ENCODE peak calls at places on chromosomes 2 and 18, in eight cellular contexts. R, A, Q, W, S, D, J and G are unnamed samples.

GRCh38 chr2:238582159-238582558 is 155.4 kb downstream of the ASB1 start:
- DNase-seq in R (no peak), A (no peak), Q (peak), W (peak), S (no peak), D (peak), J (no peak), G (no peak)

GRCh38 chr2:224561234-224562005 is 23.7 kb downstream of the CUL3 start:
- DNase-seq in R (no peak), A (no peak), Q (no peak), W (peak), S (no peak), D (no peak), J (no peak), G (peak)

GRCh38 chr2:64337314-64337713 is 116.6 kb upstream of the LGALSL start:
- DNase-seq in R (no peak), A (no peak), Q (no peak), W (no peak), S (no peak), D (no peak), J (no peak), G (no peak)

GRCh38 chr2:61469424-61470121 is 1.3 kb downstream of the USP34 start:
- DNase-seq in R (no peak), A (no peak), Q (peak), W (no peak), S (no peak), D (peak), J (no peak), G (no peak)

GRCh38 chr2:200810252-200810650 is 1.5 kb upstream of the BZW1 start:
- DNase-seq in R (no peak), A (peak), Q (peak), W (peak), S (no peak), D (peak), J (no peak), G (no peak)

GRCh38 chr18:48542513-48543181 is 3.8 kb downstream of the CTIF start:
- DNase-seq in R (no peak), A (no peak), Q (no peak), W (no peak), S (no peak), D (no peak), J (no peak), G (no peak)

GRCh38 chr2:45009928-45010705 is 865 bp upstream of the SIX2 start:
- DNase-seq in R (no peak), A (peak), Q (peak), W (no peak), S (peak), D (peak), J (peak), G (no peak)

GRCh38 chr2:100881629-100882028 is 61.7 kb downstream of the NPAS2 start:
- DNase-seq in R (no peak), A (no peak), Q (no peak), W (no peak), S (no peak), D (no peak), J (no peak), G (no peak)

GRCh38 chr2:217270801-217271121 is 410.9 kb upstream of the TNP1 start:
- DNase-seq in R (no peak), A (no peak), Q (no peak), W (no peak), S (no peak), D (peak), J (no peak), G (no peak)

GRCh38 chr2:3608373-3609278 is 13.7 kb downstream of the COLEC11 start:
- DNase-seq in R (no peak), A (no peak), Q (no peak), W (no peak), S (peak), D (no peak), J (no peak), G (no peak)

GRCh38 chr2:44254023-44254422 is 21.3 kb upstream of the SLC3A1 start:
- DNase-seq in R (no peak), A (no peak), Q (no peak), W (no peak), S (no peak), D (no peak), J (no peak), G (no peak)

GRCh38 chr2:24515841-24516240 is 24.8 kb downstream of the NCOA1 start:
- DNase-seq in R (no peak), A (no peak), Q (no peak), W (no peak), S (no peak), D (no peak), J (no peak), G (no peak)

GRCh38 chr18:58624011-58624410 is 4.9 kb downstream of the ALPK2 start:
- DNase-seq in R (no peak), A (peak), Q (peak), W (no peak), S (no peak), D (no peak), J (no peak), G (no peak)

GRCh38 chr2:119809329-119810038 is 49.8 kb downstream of the PTPN4 start:
- DNase-seq in R (no peak), A (peak), Q (peak), W (peak), S (no peak), D (peak), J (no peak), G (no peak)

GRCh38 chr2:1891971-1892486 is 147.7 kb upstream of the PXDN start:
- DNase-seq in R (no peak), A (no peak), Q (peak), W (no peak), S (no peak), D (no peak), J (no peak), G (no peak)

GRCh38 chr2:156562136-156562535 is 126.0 kb downstream of the GPD2 start:
- DNase-seq in R (no peak), A (no peak), Q (no peak), W (no peak), S (no peak), D (no peak), J (no peak), G (no peak)

GRCh38 chr2:184596819-184597411 is 1.4 kb upstream of the ZNF804A start:
- DNase-seq in R (no peak), A (no peak), Q (peak), W (peak), S (no peak), D (peak), J (no peak), G (peak)

GRCh38 chr2:33033524-33034150 is 86.9 kb downstream of the LTBP1 start:
- DNase-seq in R (no peak), A (no peak), Q (peak), W (peak), S (no peak), D (peak), J (no peak), G (no peak)

GRCh38 chr18:62458868-62459716 is 63.7 kb upstream of the ZCCHC2 start:
- DNase-seq in R (no peak), A (peak), Q (no peak), W (no peak), S (no peak), D (no peak), J (peak), G (no peak)

GRCh38 chr18:62457830-62458229 is 65.0 kb upstream of the ZCCHC2 start:
- DNase-seq in R (no peak), A (no peak), Q (no peak), W (no peak), S (no peak), D (no peak), J (no peak), G (no peak)

GRCh38 chr18:62460851-62461300 is 61.9 kb upstream of the ZCCHC2 start:
- DNase-seq in R (no peak), A (peak), Q (no peak), W (no peak), S (no peak), D (peak), J (peak), G (no peak)

GRCh38 chr18:62455222-62455621 is 67.6 kb upstream of the ZCCHC2 start:
- DNase-seq in R (no peak), A (no peak), Q (no peak), W (no peak), S (no peak), D (no peak), J (no peak), G (no peak)

DNA sequence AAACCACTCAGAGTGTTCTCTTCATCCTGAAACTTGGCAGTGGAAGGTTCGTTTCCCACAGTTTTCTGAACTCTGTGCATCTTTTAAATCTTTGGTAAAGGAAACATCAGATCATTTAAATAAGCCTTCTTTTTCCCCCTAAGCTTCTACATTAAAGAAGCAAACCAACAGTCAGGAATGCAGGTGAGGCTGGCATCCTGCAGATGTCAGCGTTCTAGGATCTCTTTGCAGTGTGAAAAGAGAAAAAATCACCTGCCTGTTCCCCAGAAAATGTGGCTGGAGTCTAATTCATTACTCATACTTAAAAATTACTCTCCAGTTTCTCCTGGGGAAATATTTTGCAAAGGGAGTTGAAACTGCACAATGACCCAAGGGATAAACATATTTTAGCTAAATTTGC is 64.5 kb upstream of the ZCCHC2 start:
- DNase-seq in R (no peak), A (no peak), Q (no peak), W (no peak), S (no peak), D (no peak), J (no peak), G (no peak)
- TF ChIP-seq CTCF in R (no peak), A (no peak), Q (no peak), W (no peak), S (no peak), D (no peak), J (no peak), G (no peak)

DNA sequence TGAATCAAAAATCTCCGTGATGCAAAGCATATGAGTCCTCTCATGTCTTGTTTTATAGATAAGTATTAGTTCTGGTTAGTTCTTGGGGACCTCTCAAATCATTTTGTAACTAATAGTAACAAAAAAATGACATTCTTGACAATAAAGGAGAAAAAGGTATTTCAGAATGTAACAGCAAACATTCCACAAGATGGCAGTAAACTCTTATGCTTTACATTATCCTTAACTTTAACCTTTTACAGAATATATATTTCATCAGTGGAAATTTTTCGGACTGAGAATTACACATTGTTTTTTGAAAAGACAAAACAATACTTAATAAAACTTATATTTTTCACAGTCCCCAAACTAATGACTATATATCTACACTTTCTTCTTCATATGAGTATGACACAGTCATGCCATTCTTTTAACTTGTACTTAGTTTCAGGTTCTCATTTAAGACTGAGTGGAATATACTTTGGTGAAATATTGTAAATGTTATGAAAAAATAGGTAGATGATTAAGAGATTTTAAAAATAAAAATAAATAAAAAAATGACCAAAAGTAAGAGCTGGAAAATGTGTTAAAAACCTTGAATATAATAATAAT is 142.9 kb upstream of the NXPH2 start:
- DNase-seq in R (no peak), A (no peak), Q (peak), W (no peak), S (no peak), D (peak), J (no peak), G (no peak)
- TF ChIP-seq CTCF in R (peak), A (no peak), Q (peak), W (peak), S (no peak), D (peak), J (no peak), G (no peak)

DNA sequence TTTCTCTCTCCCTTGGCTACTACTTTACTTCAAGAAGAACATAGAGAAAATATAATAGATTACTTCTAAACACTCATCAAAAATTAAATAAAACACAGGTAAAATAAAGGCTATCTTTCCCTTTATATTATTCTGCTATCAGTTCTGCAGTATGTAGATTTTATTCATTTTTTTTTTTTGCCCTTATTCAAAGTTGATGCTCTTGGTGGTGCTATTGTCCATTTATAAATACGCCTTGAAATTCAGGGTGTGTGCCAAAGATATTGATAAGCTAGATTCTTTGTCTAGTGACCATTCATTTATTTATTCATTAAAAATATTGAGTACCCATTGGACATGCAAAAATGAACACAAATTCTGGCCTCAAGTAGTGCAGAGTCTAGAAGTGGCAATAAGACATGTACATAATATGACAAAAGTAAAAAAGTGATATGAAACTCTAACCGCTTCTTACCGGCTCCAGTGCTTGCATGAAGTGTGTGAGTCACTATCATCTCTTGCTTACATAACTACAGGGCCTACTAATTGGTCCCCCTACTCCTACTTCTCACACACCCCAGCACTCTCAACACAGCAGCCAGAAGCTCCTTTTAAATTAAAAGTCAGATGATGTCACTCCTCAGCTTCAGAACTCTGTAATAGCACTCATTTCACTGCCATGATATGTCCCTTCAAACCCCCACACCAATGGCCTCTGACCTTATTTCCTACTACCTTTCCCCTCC is 208.3 kb upstream of the FANCL start:
- DNase-seq in R (peak), A (no peak), Q (no peak), W (no peak), S (no peak), D (no peak), J (no peak), G (peak)
- TF ChIP-seq CTCF in R (no peak), A (no peak), Q (no peak), W (no peak), S (no peak), D (no peak), J (no peak), G (no peak)

DNA sequence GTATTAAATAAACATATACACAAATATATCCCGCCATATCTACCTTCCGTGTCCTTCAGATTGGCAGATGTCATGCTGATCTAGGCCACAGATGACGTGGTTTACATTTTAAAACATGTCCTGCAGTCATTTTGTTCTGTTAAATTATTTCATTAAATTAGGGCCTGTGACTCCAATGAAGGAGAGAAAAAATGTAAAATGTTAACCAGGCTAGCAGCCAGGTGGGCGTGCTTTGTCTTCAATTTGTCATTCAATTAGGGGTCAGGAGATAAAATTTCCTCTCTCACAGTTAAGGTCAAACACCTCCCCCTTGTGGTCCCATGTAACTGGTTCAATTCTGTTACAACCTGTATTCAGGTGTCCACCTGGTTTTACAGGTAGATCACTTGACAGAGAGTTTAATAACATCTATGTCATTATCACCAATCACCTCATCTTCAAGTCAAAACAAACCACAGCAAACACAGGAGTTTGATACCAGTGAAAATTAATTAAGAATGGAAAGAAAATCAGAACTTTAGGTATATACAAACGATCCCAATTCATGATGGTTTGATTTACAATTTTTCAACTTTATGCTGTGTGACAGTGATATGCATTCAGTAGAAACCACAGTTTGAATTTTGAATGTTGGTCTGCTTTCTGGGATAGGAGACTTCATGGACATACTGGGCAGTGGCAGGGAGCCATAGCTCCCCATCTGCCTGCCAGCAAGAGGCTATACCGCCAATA is 339.4 kb downstream of the CMPK2 start:
- DNase-seq in R (no peak), A (no peak), Q (no peak), W (no peak), S (no peak), D (no peak), J (no peak), G (peak)
- TF ChIP-seq CTCF in R (peak), A (no peak), Q (peak), W (peak), S (no peak), D (no peak), J (no peak), G (no peak)

GRCh38 chr2:13522917-13523821 is 806.4 kb downstream of the TRIB2 start:
- DNase-seq in R (peak), A (peak), Q (peak), W (no peak), S (no peak), D (peak), J (no peak), G (peak)
- TF ChIP-seq CTCF in R (peak), A (no peak), Q (no peak), W (no peak), S (no peak), D (no peak), J (no peak), G (no peak)

DNA sequence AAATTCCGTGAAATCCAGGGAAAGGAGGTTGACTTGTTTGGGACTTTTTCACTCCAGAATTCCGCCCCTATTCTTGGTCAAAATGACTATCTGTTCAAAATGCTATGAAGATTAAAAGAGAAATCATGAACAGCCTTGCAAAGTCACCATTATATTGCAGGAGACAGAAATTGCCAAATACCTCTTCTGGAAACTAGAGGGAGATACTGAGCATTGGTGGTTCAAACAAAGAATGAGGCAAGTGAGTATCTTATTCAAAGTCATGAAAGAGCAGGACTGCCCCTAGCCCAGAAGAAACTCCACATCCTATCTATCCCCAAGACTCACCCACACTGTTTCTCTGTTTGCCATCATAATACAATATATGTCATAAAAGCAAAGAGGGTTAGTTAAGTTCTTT is 862.3 kb upstream of the POU3F3 start:
- DNase-seq in R (no peak), A (no peak), Q (no peak), W (no peak), S (no peak), D (no peak), J (no peak), G (no peak)
- TF ChIP-seq CTCF in R (peak), A (no peak), Q (peak), W (no peak), S (no peak), D (peak), J (no peak), G (peak)

GRCh38 chr18:68979737-68980136 is 181.9 kb downstream of the CCDC102B start:
- DNase-seq in R (no peak), A (no peak), Q (no peak), W (no peak), S (no peak), D (no peak), J (no peak), G (no peak)

GRCh38 chr18:68984342-68984741 is 186.5 kb downstream of the CCDC102B start:
- DNase-seq in R (no peak), A (no peak), Q (no peak), W (no peak), S (no peak), D (peak), J (no peak), G (no peak)

GRCh38 chr18:68985172-68985820 is 187.4 kb downstream of the CCDC102B start:
- DNase-seq in R (no peak), A (no peak), Q (no peak), W (no peak), S (no peak), D (no peak), J (no peak), G (no peak)

DNA sequence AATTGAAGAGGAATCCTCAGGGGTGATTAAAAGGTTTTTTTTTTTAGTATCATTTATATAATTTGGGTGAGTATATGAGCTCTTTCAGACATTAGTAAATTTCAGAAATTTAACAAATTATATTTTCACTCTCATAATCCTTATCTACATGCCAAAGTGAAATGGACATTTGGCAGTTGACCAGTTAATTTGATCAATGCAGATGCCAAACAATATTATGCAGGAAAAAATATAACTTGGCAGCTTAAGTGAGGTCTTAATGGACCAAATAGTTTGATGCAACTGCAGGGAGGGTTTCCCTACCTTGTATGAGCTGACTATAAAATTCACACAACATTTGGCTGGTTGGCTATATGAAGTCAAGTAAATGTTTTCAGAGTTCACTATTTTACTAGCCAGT is 185.2 kb downstream of the CCDC102B start:
- DNase-seq in R (no peak), A (no peak), Q (no peak), W (no peak), S (no peak), D (no peak), J (no peak), G (no peak)
- TF ChIP-seq CTCF in R (no peak), A (no peak), Q (no peak), W (no peak), S (no peak), D (no peak), J (no peak), G (no peak)

GRCh38 chr18:31553800-31554199 is 37.9 kb upstream of the TTR start:
- DNase-seq in R (no peak), A (no peak), Q (no peak), W (no peak), S (no peak), D (peak), J (no peak), G (no peak)
- TF ChIP-seq CTCF in R (peak), A (no peak), Q (peak), W (peak), S (no peak), D (peak), J (no peak), G (no peak)

DNA sequence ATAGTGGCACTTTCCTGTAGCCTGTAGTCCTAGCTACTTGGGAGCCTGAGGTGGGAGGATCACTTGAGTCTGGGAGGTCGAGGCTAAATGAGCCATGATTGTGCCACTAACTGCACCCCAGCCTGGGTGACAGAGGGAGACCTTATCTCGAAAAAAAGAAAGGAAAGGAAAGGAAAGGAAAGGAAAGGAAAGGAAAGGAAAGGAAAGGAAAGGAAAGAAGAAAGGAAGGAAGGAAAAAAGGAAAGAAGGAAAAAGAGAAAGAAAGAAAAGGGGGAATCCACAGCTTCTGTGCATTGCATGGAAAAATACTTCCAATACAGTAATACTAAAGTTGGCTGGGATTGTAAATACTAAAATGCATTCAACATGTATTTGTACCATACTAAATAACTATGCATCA is 12.8 kb upstream of the PIK3C3 start:
- DNase-seq in R (no peak), A (no peak), Q (no peak), W (no peak), S (no peak), D (no peak), J (no peak), G (no peak)
- TF ChIP-seq CTCF in R (no peak), A (no peak), Q (no peak), W (no peak), S (no peak), D (no peak), J (no peak), G (no peak)